ENCODE peak calls at places on chromosomes 7 and 10, in seven cellular contexts. One of them, this sample, is unnamed.

GRCh38 chr10:70296406-70296899 is 12.6 kb upstream of the NPFFR1 start:
- DNase-seq in NCI-H2171 treated with DMSO at 0.1 percent for 48 hours: no peak
- DNase-seq in chondrocyte: no peak
- DNase-seq in effector CD4-positive, alpha-beta T cell: no peak
- DNase-seq in SK-N-DZ: no peak
- DNase-seq in left ventricle myocardium superior: peak
- DNase-seq in T1000: peak
- DNase-seq in this sample: no peak

GRCh38 chr10:46229144-46229563 is 57.6 kb upstream of the ANTXRL start:
- DNase-seq in T1000: no peak
- DNase-seq in NCI-H2171 treated with DMSO at 0.1 percent for 48 hours: peak
- DNase-seq in chondrocyte: no peak
- DNase-seq in effector CD4-positive, alpha-beta T cell: no peak
- DNase-seq in SK-N-DZ: no peak
- DNase-seq in left ventricle myocardium superior: peak
- DNase-seq in this sample: no peak

GRCh38 chr10:7956508-7956907 is 98.0 kb upstream of the GATA3 start:
- DNase-seq in left ventricle myocardium superior: no peak
- DNase-seq in T1000: no peak
- DNase-seq in SK-N-DZ: no peak
- DNase-seq in chondrocyte: no peak
- DNase-seq in effector CD4-positive, alpha-beta T cell: no peak
- DNase-seq in NCI-H2171 treated with DMSO at 0.1 percent for 48 hours: no peak
- DNase-seq in this sample: no peak

GRCh38 chr7:129126314-129126713 is 18.2 kb upstream of the TSPAN33 start:
- DNase-seq in effector CD4-positive, alpha-beta T cell: no peak
- DNase-seq in SK-N-DZ: no peak
- DNase-seq in NCI-H2171 treated with DMSO at 0.1 percent for 48 hours: no peak
- DNase-seq in T1000: no peak
- DNase-seq in chondrocyte: no peak
- DNase-seq in left ventricle myocardium superior: no peak
- DNase-seq in this sample: no peak

GRCh38 chr7:54839538-54840213 is 80.7 kb upstream of the SEC61G start:
- DNase-seq in chondrocyte: no peak
- DNase-seq in effector CD4-positive, alpha-beta T cell: no peak
- DNase-seq in NCI-H2171 treated with DMSO at 0.1 percent for 48 hours: no peak
- DNase-seq in SK-N-DZ: peak
- DNase-seq in left ventricle myocardium superior: peak
- DNase-seq in T1000: peak
- DNase-seq in this sample: no peak

GRCh38 chr7:29468196-29468595 is 95.4 kb upstream of the PRR15 start:
- DNase-seq in left ventricle myocardium superior: no peak
- DNase-seq in T1000: no peak
- DNase-seq in NCI-H2171 treated with DMSO at 0.1 percent for 48 hours: no peak
- DNase-seq in chondrocyte: no peak
- DNase-seq in SK-N-DZ: no peak
- DNase-seq in effector CD4-positive, alpha-beta T cell: no peak
- DNase-seq in this sample: no peak

GRCh38 chr7:95476072-95476845 is 9.5 kb upstream of the ASB4 start:
- DNase-seq in NCI-H2171 treated with DMSO at 0.1 percent for 48 hours: no peak
- DNase-seq in effector CD4-positive, alpha-beta T cell: no peak
- DNase-seq in chondrocyte: no peak
- DNase-seq in left ventricle myocardium superior: no peak
- DNase-seq in SK-N-DZ: no peak
- DNase-seq in T1000: no peak
- DNase-seq in this sample: no peak

GRCh38 chr10:58217612-58218011 is 50.1 kb downstream of the IPMK start:
- DNase-seq in T1000: no peak
- DNase-seq in NCI-H2171 treated with DMSO at 0.1 percent for 48 hours: no peak
- DNase-seq in effector CD4-positive, alpha-beta T cell: no peak
- DNase-seq in SK-N-DZ: no peak
- DNase-seq in left ventricle myocardium superior: no peak
- DNase-seq in chondrocyte: no peak
- DNase-seq in this sample: no peak

GRCh38 chr10:49139000-49139865 is 5.4 kb upstream of the FAM170B start:
- DNase-seq in NCI-H2171 treated with DMSO at 0.1 percent for 48 hours: no peak
- DNase-seq in chondrocyte: no peak
- DNase-seq in T1000: no peak
- DNase-seq in effector CD4-positive, alpha-beta T cell: no peak
- DNase-seq in SK-N-DZ: no peak
- DNase-seq in left ventricle myocardium superior: no peak
- DNase-seq in this sample: peak

GRCh38 chr10:61643316-61643751 is 19.4 kb upstream of the CABCOCO1 start:
- DNase-seq in effector CD4-positive, alpha-beta T cell: no peak
- DNase-seq in chondrocyte: no peak
- DNase-seq in left ventricle myocardium superior: no peak
- DNase-seq in SK-N-DZ: no peak
- DNase-seq in NCI-H2171 treated with DMSO at 0.1 percent for 48 hours: peak
- DNase-seq in T1000: no peak
- DNase-seq in this sample: no peak

GRCh38 chr7:117212969-117213877 is 109.6 kb downstream of the WNT2 start:
- DNase-seq in chondrocyte: no peak
- DNase-seq in effector CD4-positive, alpha-beta T cell: peak
- DNase-seq in T1000: peak
- DNase-seq in NCI-H2171 treated with DMSO at 0.1 percent for 48 hours: peak
- DNase-seq in left ventricle myocardium superior: peak
- DNase-seq in SK-N-DZ: peak
- DNase-seq in this sample: no peak

GRCh38 chr7:16114071-16114470 is 307.3 kb downstream of the CRPPA start:
- DNase-seq in NCI-H2171 treated with DMSO at 0.1 percent for 48 hours: no peak
- DNase-seq in left ventricle myocardium superior: no peak
- DNase-seq in effector CD4-positive, alpha-beta T cell: no peak
- DNase-seq in chondrocyte: no peak
- DNase-seq in T1000: no peak
- DNase-seq in SK-N-DZ: no peak
- DNase-seq in this sample: no peak

GRCh38 chr7:47232751-47233412 is 349.0 kb downstream of the TNS3 start:
- DNase-seq in left ventricle myocardium superior: no peak
- DNase-seq in SK-N-DZ: no peak
- DNase-seq in effector CD4-positive, alpha-beta T cell: no peak
- DNase-seq in T1000: no peak
- DNase-seq in NCI-H2171 treated with DMSO at 0.1 percent for 48 hours: peak
- DNase-seq in chondrocyte: no peak
- DNase-seq in this sample: no peak

GRCh38 chr7:120060875-120061274 is 212.1 kb upstream of the KCND2 start:
- DNase-seq in NCI-H2171 treated with DMSO at 0.1 percent for 48 hours: no peak
- DNase-seq in left ventricle myocardium superior: no peak
- DNase-seq in SK-N-DZ: no peak
- DNase-seq in T1000: no peak
- DNase-seq in chondrocyte: no peak
- DNase-seq in effector CD4-positive, alpha-beta T cell: no peak
- DNase-seq in this sample: no peak

GRCh38 chr10:73906524-73907447 is 4.1 kb upstream of the PLAU start:
- DNase-seq in NCI-H2171 treated with DMSO at 0.1 percent for 48 hours: peak
- DNase-seq in SK-N-DZ: peak
- DNase-seq in effector CD4-positive, alpha-beta T cell: no peak
- DNase-seq in chondrocyte: peak
- DNase-seq in T1000: peak
- DNase-seq in left ventricle myocardium superior: peak
- DNase-seq in this sample: peak

GRCh38 chr7:148733496-148733895 is 34.8 kb downstream of the CUL1 start:
- DNase-seq in chondrocyte: no peak
- DNase-seq in T1000: no peak
- DNase-seq in left ventricle myocardium superior: no peak
- DNase-seq in effector CD4-positive, alpha-beta T cell: no peak
- DNase-seq in SK-N-DZ: no peak
- DNase-seq in NCI-H2171 treated with DMSO at 0.1 percent for 48 hours: no peak
- DNase-seq in this sample: no peak

GRCh38 chr10:83289373-83289772 is 849.9 kb upstream of the GHITM start:
- DNase-seq in NCI-H2171 treated with DMSO at 0.1 percent for 48 hours: no peak
- DNase-seq in left ventricle myocardium superior: no peak
- DNase-seq in chondrocyte: no peak
- DNase-seq in effector CD4-positive, alpha-beta T cell: no peak
- DNase-seq in SK-N-DZ: peak
- DNase-seq in T1000: no peak
- DNase-seq in this sample: no peak

GRCh38 chr10:90417466-90418210 is 440.2 kb downstream of the HTR7 start:
- DNase-seq in T1000: no peak
- DNase-seq in left ventricle myocardium superior: no peak
- DNase-seq in NCI-H2171 treated with DMSO at 0.1 percent for 48 hours: no peak
- DNase-seq in chondrocyte: no peak
- DNase-seq in effector CD4-positive, alpha-beta T cell: no peak
- DNase-seq in SK-N-DZ: no peak
- DNase-seq in this sample: no peak

GRCh38 chr10:97059006-97059871 is 126.5 kb downstream of the SLIT1 start:
- DNase-seq in chondrocyte: no peak
- DNase-seq in effector CD4-positive, alpha-beta T cell: no peak
- DNase-seq in SK-N-DZ: peak
- DNase-seq in T1000: no peak
- DNase-seq in NCI-H2171 treated with DMSO at 0.1 percent for 48 hours: no peak
- DNase-seq in left ventricle myocardium superior: no peak
- DNase-seq in this sample: no peak

GRCh38 chr10:15661574-15661973 is 58.1 kb downstream of the ITGA8 start:
- DNase-seq in effector CD4-positive, alpha-beta T cell: no peak
- DNase-seq in NCI-H2171 treated with DMSO at 0.1 percent for 48 hours: no peak
- DNase-seq in T1000: no peak
- DNase-seq in SK-N-DZ: no peak
- DNase-seq in left ventricle myocardium superior: no peak
- DNase-seq in chondrocyte: no peak
- DNase-seq in this sample: no peak